ENCODE peak calls at places on chromosomes 13 and 19, in nine cellular contexts. C is heart left ventricle, R is Caco-2, F is aorta, P is GM23338, M is right lobe of liver, N is testis, Y is left ventricle myocardium inferior, T is adrenal gland. B is an unnamed sample.

GRCh38 chr19:48878219-48879024 is 6.2 kb downstream of the PPP1R15A start:
- DNase-seq in Y (no peak), P (no peak), R (peak; percentile 69), N (peak; percentile 60), C (no peak), T (peak; percentile 62), F (peak; percentile 86), M (no peak), B (peak; percentile 38)

GRCh38 chr13:100650321-100650720 is 24.3 kb downstream of the TMTC4 start:
- DNase-seq in P (no peak), R (no peak), Y (no peak), M (no peak), N (no peak), C (no peak), T (no peak), F (no peak), B (no peak)

GRCh38 chr13:22927008-22927393 is 253.8 kb upstream of the SGCG start:
- DNase-seq in M (no peak), T (no peak), C (no peak), Y (no peak), R (no peak), F (no peak), N (peak; percentile 34), P (peak; percentile 58), B (no peak)

GRCh38 chr13:51776179-51776578 is 27.8 kb downstream of the DHRS12 start:
- DNase-seq in C (no peak), F (no peak), Y (no peak), M (no peak), N (no peak), R (no peak), P (no peak), T (no peak), B (no peak)

GRCh38 chr13:111636804-111637203 is 316.4 kb downstream of the TEX29 start:
- DNase-seq in P (no peak), M (peak; percentile 22), C (no peak), Y (no peak), R (no peak), T (no peak), F (no peak), N (no peak), B (no peak)

GRCh38 chr19:3670796-3671679 is 29.2 kb downstream of the PIP5K1C start:
- DNase-seq in Y (peak; percentile 86), C (peak; percentile 88), N (peak; percentile 70), F (peak; percentile 96), R (no peak), M (peak; percentile 61), T (peak; percentile 54), P (no peak), B (no peak)

GRCh38 chr19:12752056-12752781 is 628 bp downstream of the BEST2 start:
- DNase-seq in N (no peak), R (no peak), F (no peak), Y (no peak), T (no peak), M (no peak), P (no peak), C (no peak), B (no peak)

GRCh38 chr19:3798137-3798536 is 12.0 kb upstream of the MATK start:
- DNase-seq in M (no peak), N (no peak), C (no peak), T (no peak), F (no peak), P (no peak), Y (no peak), R (no peak), B (peak; percentile 67)

GRCh38 chr13:75744127-75744526 is 108.0 kb downstream of the LMO7 start:
- DNase-seq in F (no peak), P (no peak), N (no peak), T (no peak), Y (no peak), R (no peak), M (no peak), C (no peak), B (no peak)

GRCh38 chr13:95536629-95537241 is 15.8 kb upstream of the CLDN10 start:
- DNase-seq in R (no peak), N (no peak), P (peak; percentile 45), Y (no peak), F (no peak), T (no peak), C (no peak), M (no peak), B (no peak)

GRCh38 chr19:7225741-7226140 is 68.5 kb downstream of the INSR start:
- DNase-seq in C (no peak), Y (no peak), M (no peak), F (no peak), R (no peak), P (no peak), N (no peak), T (no peak), B (no peak)

GRCh38 chr19:7223429-7223828 is 70.8 kb downstream of the INSR start:
- DNase-seq in P (no peak), C (no peak), M (no peak), N (no peak), Y (no peak), F (no peak), R (no peak), T (no peak), B (no peak)

GRCh38 chr19:7224205-7224833 is 69.9 kb downstream of the INSR start:
- DNase-seq in M (peak; percentile 87), T (peak; percentile 76), C (no peak), P (no peak), Y (no peak), R (no peak), N (peak; percentile 69), F (no peak), B (no peak)

GRCh38 chr19:7226749-7227148 is 67.5 kb downstream of the INSR start:
- DNase-seq in P (no peak), T (no peak), M (no peak), Y (no peak), N (no peak), R (no peak), C (no peak), F (no peak), B (no peak)

GRCh38 chr19:7224995-7225394 is 69.2 kb downstream of the INSR start:
- DNase-seq in P (no peak), F (no peak), R (no peak), T (no peak), M (no peak), Y (no peak), N (no peak), C (no peak), B (no peak)
- H3K4me1 ChIP-seq in P (peaks cover 10% of the 10 kb centered on the region), F (no peaks in the 10 kb centered on the region), R (no peaks in the 10 kb centered on the region), T (peaks cover 11% of the 10 kb centered on the region), M (peaks cover 27% of the 10 kb centered on the region), Y (peaks cover 72% of the 10 kb centered on the region), N (peaks cover 26% of the 10 kb centered on the region), C (peaks cover 39% of the 10 kb centered on the region), B (no peaks in the 10 kb centered on the region)

GRCh38 chr19:14476307-14476662 is 1.1 kb upstream of the PTGER1 start:
- DNase-seq in M (no peak), C (no peak), T (no peak), P (no peak), R (no peak), N (no peak), F (no peak), Y (no peak), B (no peak)
- H3K36me3 ChIP-seq in M (peaks cover 2% of the 10 kb centered on the region), C (peaks cover 38% of the 10 kb centered on the region), T (peaks cover 25% of the 10 kb centered on the region), P (peaks cover 5% of the 10 kb centered on the region), R (no peaks in the 10 kb centered on the region), N (no peaks in the 10 kb centered on the region), F (peaks cover 1% of the 10 kb centered on the region), Y (peaks cover 36% of the 10 kb centered on the region), B (peaks cover 10% of the 10 kb centered on the region)

GRCh38 chr13:110340812-110341444 is 33.8 kb downstream of the COL4A2 start:
- DNase-seq in R (no peak), F (peak; percentile 97), C (peak; percentile 86), M (peak; percentile 54), N (peak; percentile 55), Y (peak; percentile 83), T (peak; percentile 68), P (no peak), B (peak; percentile 11)

GRCh38 chr13:110339975-110340550 is 33.0 kb downstream of the COL4A2 start:
- DNase-seq in M (no peak), R (no peak), T (no peak), N (no peak), P (no peak), F (no peak), C (no peak), Y (no peak), B (no peak)

GRCh38 chr13:110343241-110343865 is 36.3 kb downstream of the COL4A2 start:
- DNase-seq in M (no peak), R (no peak), P (no peak), Y (no peak), F (no peak), C (no peak), T (no peak), N (no peak), B (no peak)

GRCh38 chr13:110342474-110342873 is 35.4 kb downstream of the COL4A2 start:
- DNase-seq in N (no peak), T (no peak), Y (no peak), M (no peak), R (no peak), F (no peak), C (no peak), P (no peak), B (no peak)

GRCh38 chr13:110341445-110342247 is 34.6 kb downstream of the COL4A2 start:
- DNase-seq in Y (no peak), N (peak; percentile 26), M (no peak), R (no peak), T (peak; percentile 76), F (no peak), P (no peak), C (no peak), B (no peak)
- H3K4me1 ChIP-seq in Y (peaks cover 78% of the 10 kb centered on the region), N (peaks cover 40% of the 10 kb centered on the region), M (no peaks in the 10 kb centered on the region), R (peaks cover 3% of the 10 kb centered on the region), T (peaks cover 15% of the 10 kb centered on the region), F (peaks cover 6% of the 10 kb centered on the region), P (peaks cover 30% of the 10 kb centered on the region), C (peaks cover 64% of the 10 kb centered on the region), B (peaks cover 14% of the 10 kb centered on the region)

DNA sequence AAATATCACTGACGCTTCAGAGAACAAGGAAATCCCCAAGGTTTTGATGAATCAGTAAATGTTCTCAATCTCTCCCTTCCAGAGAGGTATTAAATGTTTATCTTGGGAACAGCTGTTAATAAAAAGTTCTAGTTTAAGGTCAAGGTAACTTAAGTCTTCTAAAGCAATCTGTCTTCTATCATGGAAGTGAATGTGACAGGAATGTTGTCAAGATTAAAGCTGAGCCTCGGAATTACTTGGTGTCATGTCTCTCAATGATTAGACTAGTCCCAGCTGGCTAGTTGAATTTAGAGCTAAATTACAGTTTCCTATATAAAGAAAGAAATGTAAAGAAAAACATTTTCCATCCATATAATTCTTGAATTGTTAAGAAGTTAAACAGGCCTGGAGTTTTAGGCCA is 23.4 kb downstream of the ESD start:
- DNase-seq in Y (no peak), F (no peak), N (no peak), T (no peak), M (no peak), C (no peak), P (no peak), R (no peak), B (no peak)
- H3K36me3 ChIP-seq in Y (peaks cover 90% of the 10 kb centered on the region), F (no peaks in the 10 kb centered on the region), N (no peaks in the 10 kb centered on the region), T (peaks cover 44% of the 10 kb centered on the region), M (peaks cover 9% of the 10 kb centered on the region), C (peaks cover 54% of the 10 kb centered on the region), P (peaks cover 11% of the 10 kb centered on the region), R (peaks cover 1% of the 10 kb centered on the region), B (peaks cover 28% of the 10 kb centered on the region)

B was measured in CD4-positive, alpha-beta memory T cell.